ENCODE peak calls at places on chromosome 20, in five cellular contexts. One of them, this sample, is unnamed.
A peak's percentile ranks its signal among the peaks of the same experiment; 100 is the strongest.

GRCh38 chr20:35954907-35955251 is 577 bp upstream of the SCAND1 start:
- DNase-seq in amniotic stem cell: no peak
- DNase-seq in T47D: no peak
- DNase-seq in HuH-7: no peak
- DNase-seq in nephron progenitor cell: no peak
- DNase-seq in this sample: no peak

GRCh38 chr20:45489083-45489531 is 19.6 kb downstream of the WFDC2 start:
- DNase-seq in amniotic stem cell: no peak
- DNase-seq in T47D: no peak
- DNase-seq in nephron progenitor cell: no peak
- DNase-seq in HuH-7: no peak
- DNase-seq in this sample: no peak

GRCh38 chr20:56163806-56164205 is 84.7 kb upstream of the MC3R start:
- DNase-seq in T47D: peak; percentile 43
- DNase-seq in HuH-7: no peak
- DNase-seq in nephron progenitor cell: no peak
- DNase-seq in amniotic stem cell: no peak
- DNase-seq in this sample: no peak

GRCh38 chr20:32820000-32820697 is 395 bp downstream of the MAPRE1 start:
- DNase-seq in HuH-7: peak; percentile 82
- DNase-seq in T47D: peak; percentile 46
- DNase-seq in nephron progenitor cell: peak; percentile 94
- DNase-seq in amniotic stem cell: no peak
- DNase-seq in this sample: peak; percentile 36

GRCh38 chr20:50133474-50134217 is 19.9 kb downstream of the PEDS1 start:
- DNase-seq in nephron progenitor cell: no peak
- DNase-seq in amniotic stem cell: no peak
- DNase-seq in HuH-7: no peak
- DNase-seq in T47D: no peak
- DNase-seq in this sample: no peak

GRCh38 chr20:16803965-16804792 is 56.0 kb downstream of the OTOR start:
- DNase-seq in nephron progenitor cell: peak; percentile 80
- DNase-seq in T47D: peak; percentile 69
- DNase-seq in amniotic stem cell: peak; percentile 25
- DNase-seq in HuH-7: peak; percentile 61
- DNase-seq in this sample: peak; percentile 15

GRCh38 chr20:25626779-25627178 is 3.0 kb upstream of the NANP start:
- DNase-seq in HuH-7: no peak
- DNase-seq in amniotic stem cell: no peak
- DNase-seq in nephron progenitor cell: no peak
- DNase-seq in T47D: no peak
- DNase-seq in this sample: no peak

GRCh38 chr20:15582146-15582776 is 991.0 kb downstream of the KIF16B start:
- DNase-seq in T47D: no peak
- DNase-seq in amniotic stem cell: no peak
- DNase-seq in HuH-7: no peak
- DNase-seq in nephron progenitor cell: no peak
- DNase-seq in this sample: no peak

GRCh38 chr20:22688485-22688884 is 104.1 kb upstream of the FOXA2 start:
- DNase-seq in T47D: no peak
- DNase-seq in HuH-7: no peak
- DNase-seq in amniotic stem cell: no peak
- DNase-seq in nephron progenitor cell: no peak
- DNase-seq in this sample: no peak

GRCh38 chr20:25296094-25297093 is 48.5 kb downstream of the PYGB start:
- DNase-seq in nephron progenitor cell: no peak
- DNase-seq in HuH-7: peak; percentile 90
- DNase-seq in amniotic stem cell: no peak
- DNase-seq in T47D: peak; percentile 59
- DNase-seq in this sample: no peak

GRCh38 chr20:58056021-58056591 is 172.3 kb downstream of the ANKRD60 start:
- DNase-seq in HuH-7: no peak
- DNase-seq in nephron progenitor cell: no peak
- DNase-seq in T47D: no peak
- DNase-seq in amniotic stem cell: no peak
- DNase-seq in this sample: no peak

GRCh38 chr20:33310327-33310899 is 27.4 kb downstream of the BPIFB1 start:
- DNase-seq in T47D: no peak
- DNase-seq in HuH-7: no peak
- DNase-seq in amniotic stem cell: no peak
- DNase-seq in nephron progenitor cell: no peak
- DNase-seq in this sample: no peak